ENCODE peak calls at places on chromosomes 6 and 20, in nine cellular contexts. W is A549, R is right lobe of liver, S is breast epithelium, Q is heart left ventricle, U is GM12892, T is stomach, M is NB4, C is tibial nerve. Y is an unnamed sample.

GRCh38 chr20:10505320-10506226 is 70.5 kb downstream of the SLX4IP start:
- DNase-seq in W (no peak), T (no peak), Q (no peak), M (peak), U (no peak), S (no peak), C (peak), R (peak), Y (peak)

GRCh38 chr6:53326372-53327016 is 22.3 kb downstream of the ELOVL5 start:
- DNase-seq in Q (peak), S (peak), C (no peak), U (no peak), R (peak), T (no peak), M (peak), W (peak), Y (peak)

GRCh38 chr20:1368448-1369199 is 24.2 kb downstream of the FKBP1A start:
- DNase-seq in W (no peak), Q (no peak), M (no peak), S (no peak), T (no peak), U (no peak), C (no peak), R (no peak), Y (no peak)

GRCh38 chr20:49104365-49104648 is 58.2 kb downstream of the CSE1L start:
- DNase-seq in R (no peak), C (no peak), U (no peak), S (no peak), T (no peak), W (no peak), Q (no peak), M (no peak), Y (no peak)

GRCh38 chr20:62065669-62066338 is at the start of gene TAF4:
- DNase-seq in Q (peak), U (peak), C (peak), R (peak), S (peak), W (peak), M (peak), T (peak), Y (peak)

GRCh38 chr20:16939051-16939450 is 190.9 kb downstream of the OTOR start:
- DNase-seq in M (no peak), Q (no peak), U (no peak), T (no peak), R (no peak), S (no peak), W (no peak), C (no peak), Y (no peak)

GRCh38 chr6:1597924-1598323 is 11.8 kb upstream of the FOXC1 start:
- DNase-seq in U (no peak), T (no peak), C (no peak), W (no peak), S (no peak), M (peak), R (no peak), Q (no peak), Y (no peak)

GRCh38 chr6:104413767-104414166 is 446.0 kb downstream of the HACE1 start:
- DNase-seq in W (no peak), C (no peak), M (peak), Q (no peak), S (no peak), R (no peak), T (no peak), U (no peak), Y (no peak)

GRCh38 chr6:145372671-145373123 is 362.6 kb downstream of the EPM2A start:
- DNase-seq in S (no peak), R (peak), U (no peak), W (no peak), T (peak), C (no peak), M (no peak), Q (peak), Y (no peak)

GRCh38 chr6:144566868-144567615 is 281.9 kb downstream of the UTRN start:
- DNase-seq in T (no peak), M (peak), C (no peak), R (no peak), W (no peak), Q (no peak), U (no peak), S (no peak), Y (no peak)

GRCh38 chr6:54874349-54875048 is 27.9 kb downstream of the FAM83B start:
- DNase-seq in S (no peak), T (no peak), R (no peak), M (no peak), C (no peak), U (no peak), Q (no peak), W (peak), Y (no peak)

GRCh38 chr6:52672422-52673025 is 1.6 kb downstream of the TMEM14A start:
- DNase-seq in C (no peak), T (no peak), R (no peak), M (no peak), Q (no peak), W (no peak), S (no peak), U (no peak), Y (no peak)

GRCh38 chr6:167827062-167827587 is 414 bp downstream of the AFDN start:
- DNase-seq in C (no peak), Q (no peak), U (peak), T (peak), M (no peak), S (no peak), W (no peak), R (peak), Y (no peak)

GRCh38 chr20:416950-417800 is 9.1 kb downstream of the RBCK1 start:
- DNase-seq in S (no peak), Q (no peak), M (no peak), T (no peak), C (no peak), W (no peak), R (no peak), U (no peak), Y (no peak)

GRCh38 chr6:41177287-41177686 is 14.4 kb upstream of the TREM2 start:
- DNase-seq in Q (no peak), C (no peak), M (no peak), W (no peak), U (no peak), T (no peak), R (peak), S (no peak), Y (peak)

GRCh38 chr20:56202493-56203077 is 45.9 kb upstream of the MC3R start:
- DNase-seq in M (peak), Q (no peak), S (no peak), U (no peak), C (no peak), R (no peak), W (peak), T (no peak), Y (peak)

GRCh38 chr6:151592449-151593169 is 98.8 kb downstream of the CCDC170 start:
- DNase-seq in C (no peak), T (no peak), R (no peak), W (no peak), U (no peak), Q (no peak), S (no peak), M (no peak), Y (no peak)

GRCh38 chr6:165654144-165654543 is 8.9 kb downstream of the PDE10A start:
- DNase-seq in W (no peak), U (no peak), M (no peak), R (no peak), Q (no peak), S (no peak), C (no peak), T (no peak), Y (no peak)

DNA sequence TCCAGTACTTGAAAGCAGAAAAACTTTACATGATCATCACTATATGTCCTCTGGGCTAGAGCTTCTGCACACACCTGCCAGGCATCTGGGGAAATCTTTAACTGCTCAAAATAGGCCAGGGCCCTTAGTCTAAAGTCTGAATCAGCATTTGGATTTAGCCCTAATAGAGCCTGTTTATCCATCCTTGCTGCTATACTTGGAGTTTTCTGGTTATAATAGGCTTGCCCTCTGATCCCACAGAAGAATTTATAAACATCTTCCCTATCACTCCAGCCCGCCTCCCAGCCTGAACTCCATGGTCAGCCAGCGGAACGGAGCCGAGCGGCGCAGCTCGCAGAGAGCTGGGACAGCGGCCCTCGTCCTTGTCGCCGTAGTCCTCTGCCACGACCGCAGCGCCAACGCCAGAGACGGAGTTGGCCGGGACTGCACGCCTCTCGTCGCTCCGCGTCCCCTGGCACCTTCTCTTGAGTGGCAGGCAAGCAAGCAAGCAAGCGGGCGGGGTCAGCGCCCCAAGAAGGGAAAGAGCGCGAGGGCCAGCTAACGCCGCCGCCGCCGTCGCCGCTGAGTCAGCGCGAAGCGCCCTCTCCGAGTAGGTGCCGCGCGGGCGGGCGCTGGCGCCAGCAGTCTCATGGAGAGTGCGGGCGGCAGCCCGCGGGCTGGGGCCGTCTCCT is 25.4 kb upstream of the ASIP start:
- DNase-seq in T (peak), S (peak), Q (peak), C (peak), M (peak), W (peak), R (peak), U (peak), Y (peak)
- TF ChIP-seq POLR2A in T (no peak), S (no peak), Q (no peak), C (no peak), M (no peak), W (no peak), R (no peak), U (no peak), Y (peak)

DNA sequence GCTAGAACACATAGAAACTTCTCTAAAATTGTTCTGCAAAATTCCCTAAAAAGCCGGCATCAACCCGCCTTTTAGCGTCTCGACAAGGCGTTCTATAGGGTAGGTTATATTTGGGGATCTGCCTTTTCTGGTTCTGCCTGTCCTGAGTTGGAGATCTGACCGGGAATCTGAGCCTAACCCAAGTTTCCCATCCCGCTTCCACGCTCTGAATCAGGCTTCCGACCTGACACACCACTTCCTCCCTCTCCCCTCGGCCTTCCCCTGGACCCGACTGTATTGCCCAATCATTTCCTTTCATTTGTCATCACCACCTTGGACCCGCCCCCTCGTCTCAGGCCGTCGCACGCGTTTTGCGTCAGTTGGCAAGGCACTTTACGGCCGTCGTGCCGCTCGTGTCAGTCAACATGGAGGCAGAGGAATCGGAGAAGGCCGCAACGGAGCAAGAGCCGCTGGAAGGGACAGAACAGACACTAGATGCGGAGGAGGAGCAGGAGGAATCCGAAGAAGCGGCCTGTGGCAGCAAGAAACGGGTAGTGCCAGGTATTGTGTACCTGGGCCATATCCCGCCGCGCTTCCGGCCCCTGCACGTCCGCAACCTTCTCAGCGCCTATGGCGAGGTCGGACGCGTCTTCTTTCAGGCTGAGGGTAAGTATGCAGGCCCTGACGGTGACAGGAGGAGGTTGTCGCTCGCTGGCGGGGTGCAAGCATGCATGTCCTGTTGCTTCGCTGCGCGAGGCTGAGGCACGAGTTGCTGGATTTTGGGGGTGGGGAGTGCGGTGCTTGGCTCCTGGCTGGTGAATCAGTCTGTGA is at the start of gene ABT1:
- DNase-seq in C (peak), U (peak), M (peak), T (peak), S (peak), Q (peak), W (peak), R (peak), Y (peak)
- TF ChIP-seq POLR2A in C (peak), U (peak), M (peak), T (no peak), S (peak), Q (peak), W (peak), R (peak), Y (peak)

DNA sequence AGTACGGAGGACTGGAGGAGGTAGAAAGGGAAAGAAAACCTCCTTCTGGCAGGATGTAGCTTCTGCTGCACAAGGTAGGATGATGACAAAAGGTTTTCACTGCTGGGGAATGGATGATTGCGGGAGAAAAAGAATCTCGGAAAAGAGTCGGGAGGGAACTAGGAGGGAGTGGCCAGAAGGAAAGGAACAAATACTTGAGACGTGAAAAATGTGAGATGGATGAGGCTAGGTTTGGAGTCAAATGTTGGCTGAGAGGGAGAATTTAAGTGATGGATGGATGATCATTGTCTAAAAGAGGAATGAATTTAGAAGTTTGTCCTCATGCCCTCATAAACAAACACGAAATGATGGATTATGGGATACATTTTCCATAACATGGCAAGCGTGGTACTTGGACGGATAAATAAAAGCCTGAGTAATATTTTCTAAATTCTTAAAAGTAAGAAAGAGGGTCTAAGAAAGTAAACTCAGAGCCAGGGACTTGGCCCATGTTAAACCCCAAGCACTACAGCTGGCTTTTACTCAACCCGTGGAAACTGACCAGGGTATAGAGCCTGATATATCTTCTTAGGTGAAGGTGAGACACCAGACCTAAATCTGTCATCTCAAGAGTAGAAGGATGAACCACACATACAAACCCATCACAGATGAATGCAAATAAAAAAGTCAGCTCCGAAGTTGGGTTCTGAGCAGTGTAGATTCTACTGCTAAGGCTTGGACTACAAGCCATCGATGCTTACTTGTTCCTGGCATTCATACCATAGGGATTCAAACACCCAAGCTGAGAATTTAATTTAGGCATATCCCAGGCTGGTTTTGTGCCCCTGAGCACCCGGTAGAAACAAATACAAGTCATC is 72.4 kb downstream of the HFE start:
- DNase-seq in S (no peak), Q (no peak), U (no peak), M (peak), T (no peak), R (no peak), C (no peak), W (peak), Y (no peak)
- TF ChIP-seq POLR2A in S (no peak), Q (no peak), U (no peak), M (no peak), T (no peak), R (no peak), C (no peak), W (no peak), Y (peak)

GRCh38 chr6:161117942-161118341 is 126.4 kb downstream of the MAP3K4 start:
- DNase-seq in M (no peak), T (no peak), S (no peak), R (no peak), Q (no peak), W (no peak), C (no peak), U (no peak), Y (no peak)

GRCh38 chr6:161111256-161111655 is 119.7 kb downstream of the MAP3K4 start:
- DNase-seq in S (no peak), W (no peak), Q (no peak), U (no peak), C (no peak), T (no peak), M (no peak), R (no peak), Y (no peak)

GRCh38 chr6:161117329-161117707 is 125.7 kb downstream of the MAP3K4 start:
- DNase-seq in W (no peak), T (no peak), S (no peak), C (no peak), Q (no peak), R (no peak), U (no peak), M (no peak), Y (no peak)

GRCh38 chr6:161115468-161115867 is 123.9 kb downstream of the MAP3K4 start:
- DNase-seq in M (no peak), T (no peak), S (no peak), W (no peak), R (no peak), C (no peak), Q (no peak), U (no peak), Y (no peak)

GRCh38 chr6:161116554-161117328 is 125.2 kb downstream of the MAP3K4 start:
- DNase-seq in M (no peak), W (no peak), T (no peak), C (no peak), S (no peak), U (no peak), R (no peak), Q (no peak), Y (no peak)
- TF ChIP-seq POLR2A in M (no peak), W (no peak), T (no peak), C (no peak), S (no peak), U (no peak), R (no peak), Q (no peak), Y (no peak)

GRCh38 chr6:130018830-130019795 is 732 bp downstream of the L3MBTL3 start:
- DNase-seq in M (peak), C (peak), W (peak), T (peak), Q (peak), S (no peak), U (peak), R (peak), Y (peak)
- TF ChIP-seq POLR2A in M (no peak), C (no peak), W (no peak), T (no peak), Q (no peak), S (no peak), U (no peak), R (no peak), Y (no peak)

GRCh38 chr6:137217801-137218472 is 1.2 kb downstream of the IFNGR1 start:
- DNase-seq in T (no peak), U (no peak), C (peak), R (peak), Q (peak), M (peak), W (no peak), S (no peak), Y (peak)

GRCh38 chr6:137219664-137220252 is 573 bp upstream of the IFNGR1 start:
- DNase-seq in W (no peak), S (no peak), Q (no peak), M (no peak), T (no peak), R (no peak), U (no peak), C (no peak), Y (no peak)

GRCh38 chr6:137216875-137217553 is 2.2 kb downstream of the IFNGR1 start:
- DNase-seq in M (no peak), R (no peak), W (no peak), T (peak), S (no peak), U (no peak), C (no peak), Q (no peak), Y (no peak)

GRCh38 chr6:137218917-137219663 is at the start of gene IFNGR1:
- DNase-seq in R (peak), Q (peak), C (peak), T (peak), S (peak), W (peak), U (peak), M (peak), Y (peak)

DNA sequence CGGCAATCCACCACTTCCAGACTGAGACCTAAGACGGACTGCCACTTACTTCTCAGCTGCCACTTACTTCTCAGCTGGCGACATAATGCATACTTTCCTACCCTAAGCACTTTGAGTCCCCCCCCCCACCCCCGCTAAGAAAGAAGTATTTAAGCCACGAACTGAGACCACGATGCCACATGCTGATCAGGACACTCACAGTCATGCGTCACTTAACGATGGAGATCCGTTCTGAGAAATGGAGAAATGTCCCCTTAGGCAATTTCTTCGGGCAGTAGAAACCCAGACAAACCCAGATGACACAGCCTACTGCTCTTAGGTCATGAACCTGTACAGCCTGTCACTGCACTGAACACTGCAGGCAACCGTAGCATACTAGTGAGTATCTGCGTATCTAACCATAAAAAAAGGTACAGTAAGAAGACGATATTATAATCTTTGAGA is 690 bp downstream of the IFNGR1 start:
- DNase-seq in S (no peak), T (no peak), W (no peak), U (no peak), C (peak), M (peak), R (peak), Q (peak), Y (peak)
- TF ChIP-seq POLR2A in S (no peak), T (no peak), W (no peak), U (peak), C (no peak), M (no peak), R (no peak), Q (no peak), Y (no peak)

Y was measured in erythroblast.